ENCODE peak calls at places on chromosome 17, in four cellular contexts. One of them, this sample, is unnamed.

GRCh38 chr17:72735602-72736001 is 356.9 kb downstream of the SLC39A11 start:
- DNase-seq in brain microvascular endothelial cell: no peak
- DNase-seq in cardiac fibroblast: no peak
- DNase-seq in thoracic aorta: no peak
- DNase-seq in this sample: no peak

GRCh38 chr17:14833201-14833773 is 431.8 kb downstream of the PMP22 start:
- DNase-seq in brain microvascular endothelial cell: peak; percentile 69
- DNase-seq in cardiac fibroblast: peak; percentile 72
- DNase-seq in thoracic aorta: no peak
- DNase-seq in this sample: no peak

GRCh38 chr17:29622337-29623282 is at the start of gene CORO6:
- DNase-seq in brain microvascular endothelial cell: no peak
- DNase-seq in cardiac fibroblast: peak; percentile 47
- DNase-seq in thoracic aorta: no peak
- DNase-seq in this sample: no peak

GRCh38 chr17:64005734-64006167 is 7.6 kb downstream of the PRR29 start:
- DNase-seq in brain microvascular endothelial cell: no peak
- DNase-seq in cardiac fibroblast: no peak
- DNase-seq in thoracic aorta: no peak
- DNase-seq in this sample: no peak

GRCh38 chr17:42677012-42677857 is 441 bp upstream of the PLEKHH3 start:
- DNase-seq in brain microvascular endothelial cell: peak; percentile 100
- DNase-seq in cardiac fibroblast: peak; percentile 100
- DNase-seq in thoracic aorta: peak; percentile 100
- DNase-seq in this sample: peak; percentile 95

GRCh38 chr17:3794890-3795757 is 5.9 kb downstream of the ITGAE start:
- DNase-seq in brain microvascular endothelial cell: peak; percentile 87
- DNase-seq in cardiac fibroblast: peak; percentile 64
- DNase-seq in thoracic aorta: no peak
- DNase-seq in this sample: peak; percentile 14

GRCh38 chr17:74730491-74731346 is 6.3 kb upstream of the RAB37 start:
- DNase-seq in brain microvascular endothelial cell: no peak
- DNase-seq in cardiac fibroblast: no peak
- DNase-seq in thoracic aorta: no peak
- DNase-seq in this sample: no peak

GRCh38 chr17:74117999-74118421 is 85.5 kb upstream of the RPL38 start:
- DNase-seq in brain microvascular endothelial cell: no peak
- DNase-seq in cardiac fibroblast: no peak
- DNase-seq in thoracic aorta: no peak
- DNase-seq in this sample: no peak

GRCh38 chr17:16988749-16989229 is 16.9 kb upstream of the TNFRSF13B start:
- DNase-seq in brain microvascular endothelial cell: no peak
- DNase-seq in cardiac fibroblast: peak; percentile 43
- DNase-seq in thoracic aorta: no peak
- DNase-seq in this sample: no peak

GRCh38 chr17:16007439-16007838 is 7.8 kb downstream of the TTC19 start:
- DNase-seq in brain microvascular endothelial cell: no peak
- DNase-seq in cardiac fibroblast: no peak
- DNase-seq in thoracic aorta: no peak
- DNase-seq in this sample: no peak

GRCh38 chr17:40284085-40284713 is 3.5 kb upstream of the CDC6 start:
- DNase-seq in brain microvascular endothelial cell: peak; percentile 63
- DNase-seq in cardiac fibroblast: peak; percentile 78
- DNase-seq in thoracic aorta: no peak
- DNase-seq in this sample: no peak

This sample was measured in cerebellar nuclear complex.